ENCODE peak calls at places on chromosomes 11 and 22, in four cellular contexts. F, P, X and T are unnamed samples.

GRCh38 chr11:91209751-91210150 is 986.9 kb upstream of the CHORDC1 start:
- DNase-seq in F (no peak), P (no peak), X (no peak), T (no peak)

GRCh38 chr11:60831501-60832079 is 10.3 kb upstream of the CCDC86 start:
- DNase-seq in P (no peak), F (no peak), X (no peak), T (no peak)

GRCh38 chr11:133618500-133618899 is 86.2 kb upstream of the OPCML start:
- DNase-seq in P (no peak), X (no peak), F (no peak), T (no peak)

GRCh38 chr22:37472418-37473006 is 13.7 kb downstream of the MFNG start:
- DNase-seq in F (peak; percentile 54), X (peak; percentile 46), P (peak; percentile 79), T (no peak)

GRCh38 chr11:128399186-128399585 is 188.2 kb downstream of the ETS1 start:
- DNase-seq in P (no peak), X (no peak), F (no peak), T (peak; percentile 26)

GRCh38 chr11:15170170-15170569 is 55.4 kb downstream of the INSC start:
- DNase-seq in X (peak; percentile 16), F (no peak), P (no peak), T (no peak)

GRCh38 chr22:22076937-22077703 is 94.5 kb upstream of the TOP3B start:
- DNase-seq in X (no peak), P (no peak), F (no peak), T (no peak)

GRCh38 chr11:31809857-31810778 is 1.0 kb downstream of the PAX6 start:
- DNase-seq in F (no peak), X (no peak), P (peak; percentile 61), T (no peak)

GRCh38 chr22:44091021-44091721 is 67.1 kb downstream of the PARVB start:
- DNase-seq in X (peak; percentile 10), F (no peak), P (no peak), T (no peak)

GRCh38 chr11:117818036-117818858 is 6.3 kb downstream of the FXYD2 start:
- DNase-seq in X (no peak), F (peak; percentile 20), P (no peak), T (no peak)

GRCh38 chr11:16788141-16789060 is 50.0 kb downstream of the C11orf58 start:
- DNase-seq in F (peak; percentile 77), P (peak; percentile 83), X (peak; percentile 49), T (no peak)

GRCh38 chr11:128417607-128418324 is 169.6 kb downstream of the ETS1 start:
- DNase-seq in F (no peak), P (no peak), X (no peak), T (no peak)

GRCh38 chr22:46612904-46613605 is 7.1 kb upstream of the GRAMD4 start:
- DNase-seq in X (peak; percentile 35), P (no peak), F (no peak), T (no peak)

GRCh38 chr11:95245038-95245437 is 14.0 kb upstream of the SESN3 start:
- DNase-seq in X (no peak), F (no peak), P (no peak), T (no peak)

GRCh38 chr11:47523491-47524199 is 29.3 kb downstream of the CELF1 start:
- DNase-seq in P (no peak), F (peak; percentile 75), X (peak; percentile 36), T (no peak)

GRCh38 chr11:3134651-3135490 is 30.2 kb downstream of the OSBPL5 start:
- DNase-seq in X (no peak), F (no peak), P (peak; percentile 13), T (no peak)

GRCh38 chr11:110028904-110029303 is 64.3 kb upstream of the ZC3H12C start:
- DNase-seq in F (no peak), P (no peak), X (no peak), T (peak; percentile 53)

GRCh38 chr22:40694409-40694808 is 15.1 kb downstream of the MCHR1 start:
- DNase-seq in X (no peak), P (no peak), F (no peak), T (no peak)

GRCh38 chr11:113119074-113119473 is 157.9 kb downstream of the NCAM1 start:
- DNase-seq in X (no peak), P (no peak), F (no peak), T (no peak)

GRCh38 chr11:19431059-19431398 is 190.3 kb upstream of the E2F8 start:
- DNase-seq in X (no peak), P (no peak), F (no peak), T (no peak)

GRCh38 chr22:44341431-44342346 is 28.9 kb upstream of the SHISAL1 start:
- DNase-seq in X (no peak), P (no peak), F (no peak), T (no peak)

GRCh38 chr22:29780781-29781676 is 13.9 kb downstream of the UQCR10 start:
- DNase-seq in X (peak; percentile 56), F (peak; percentile 89), P (no peak), T (no peak)

GRCh38 chr22:49670610-49671330 is 156.9 kb downstream of the BRD1 start:
- DNase-seq in F (no peak), X (no peak), P (peak; percentile 56), T (no peak)

GRCh38 chr11:67732045-67732787 is 57.8 kb upstream of the ALDH3B2 start:
- DNase-seq in X (no peak), P (peak; percentile 60), F (peak; percentile 24), T (no peak)

GRCh38 chr22:20015187-20015625 is 1.4 kb downstream of the ARVCF start:
- DNase-seq in F (no peak), X (no peak), P (no peak), T (no peak)

GRCh38 chr22:20014526-20015186 is 2.0 kb downstream of the ARVCF start:
- DNase-seq in P (no peak), X (no peak), F (no peak), T (no peak)

GRCh38 chr22:20017622-20017958 is 967 bp upstream of the ARVCF start:
- DNase-seq in X (no peak), F (no peak), P (no peak), T (no peak)

GRCh38 chr22:20016734-20017621 is at the start of gene ARVCF:
- DNase-seq in P (peak; percentile 94), X (peak; percentile 81), F (peak; percentile 100), T (no peak)

GRCh38 chr22:20015971-20016733 is 471 bp downstream of the ARVCF start:
- DNase-seq in F (peak; percentile 67), X (peak; percentile 27), P (peak; percentile 69), T (no peak)
- TF ChIP-seq NR2C2 in F (no peak), X (no peak), P (no peak), T (no peak)

GRCh38 chr22:28442264-28442950 is 237.2 kb downstream of the TTC28 start:
- DNase-seq in P (peak; percentile 85), X (peak; percentile 74), F (peak; percentile 87), T (no peak)

GRCh38 chr22:28441720-28442263 is 237.8 kb downstream of the TTC28 start:
- DNase-seq in X (peak; percentile 73), P (no peak), F (no peak), T (no peak)

GRCh38 chr22:28444659-28445058 is 235.0 kb downstream of the TTC28 start:
- DNase-seq in X (no peak), F (no peak), P (no peak), T (no peak)

GRCh38 chr22:28440517-28441366 is 238.9 kb downstream of the TTC28 start:
- DNase-seq in P (no peak), X (no peak), F (no peak), T (no peak)

GRCh38 chr22:28442951-28443876 is 236.4 kb downstream of the TTC28 start:
- DNase-seq in P (peak; percentile 58), X (peak; percentile 20), F (no peak), T (no peak)
- TF ChIP-seq NR2C2 in P (no peak), X (no peak), F (no peak), T (no peak)

DNA sequence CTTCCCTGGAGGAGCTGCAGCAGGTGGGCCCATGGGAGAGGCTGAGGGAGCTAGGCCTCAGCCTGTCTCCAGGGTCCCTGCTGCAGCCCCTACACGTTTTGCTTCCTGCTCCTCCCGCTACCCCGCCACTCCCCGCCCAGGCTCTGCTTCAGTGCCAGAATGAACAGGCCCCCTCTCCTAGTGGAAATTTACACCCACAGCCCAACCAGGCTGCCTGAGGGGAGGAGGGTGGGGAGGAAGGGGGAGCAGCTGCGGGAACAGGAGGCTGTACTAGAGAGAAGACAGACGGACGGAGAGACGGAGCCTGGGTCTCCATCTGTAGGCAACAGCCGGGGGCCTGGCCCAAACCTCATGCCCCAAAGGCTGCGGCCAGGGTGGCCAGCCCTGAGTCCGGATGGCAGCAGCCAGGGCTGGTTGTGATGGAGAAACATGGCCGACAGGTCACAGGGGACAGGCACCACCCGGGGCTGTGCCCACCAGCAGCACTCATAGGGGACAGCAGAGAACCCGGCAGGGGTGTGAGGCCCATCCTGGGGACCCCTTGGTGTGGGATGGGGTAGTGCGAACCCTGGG is 20.6 kb downstream of the FLRT1 start:
- DNase-seq in X (no peak), P (no peak), F (no peak), T (no peak)
- TF ChIP-seq NR2C2 in X (no peak), P (no peak), F (no peak), T (no peak)

GRCh38 chr11:111665779-111666178 is 63.5 kb downstream of the SIK2 start:
- DNase-seq in F (peak; percentile 22), X (peak; percentile 44), P (peak; percentile 16), T (no peak)

GRCh38 chr11:111660822-111661221 is 58.6 kb downstream of the SIK2 start:
- DNase-seq in X (no peak), F (no peak), P (no peak), T (no peak)

GRCh38 chr11:111659201-111659600 is 57.0 kb downstream of the SIK2 start:
- DNase-seq in F (no peak), P (no peak), X (no peak), T (no peak)

GRCh38 chr11:111668980-111669379 is 66.7 kb downstream of the SIK2 start:
- DNase-seq in F (no peak), P (no peak), X (no peak), T (no peak)

DNA sequence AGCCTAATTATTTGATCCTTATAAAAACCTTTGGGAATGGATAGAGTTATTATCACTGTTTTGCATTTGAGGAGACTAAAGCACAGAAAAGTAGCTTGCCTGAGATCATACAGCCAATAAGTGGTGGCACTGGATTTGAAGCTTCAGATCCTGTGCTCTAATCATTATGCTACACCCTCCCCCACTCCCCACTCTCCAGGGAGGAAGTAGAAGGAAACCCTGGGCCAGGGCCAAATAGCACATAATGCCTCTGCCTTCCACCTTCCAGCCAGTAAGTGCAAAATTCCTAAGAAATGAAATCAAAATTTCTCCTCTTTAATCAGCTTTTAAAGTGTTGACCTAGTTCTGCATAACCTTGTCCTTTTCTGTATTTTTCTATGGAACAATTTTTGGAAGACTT is 61.6 kb downstream of the SIK2 start:
- DNase-seq in X (no peak), F (peak; percentile 9), P (no peak), T (no peak)
- TF ChIP-seq NR2C2 in X (no peak), F (no peak), P (no peak), T (no peak)

GRCh38 chr11:111419181-111419580 is 40.1 kb upstream of the POU2AF1 start:
- DNase-seq in X (no peak), P (no peak), F (no peak), T (no peak)

GRCh38 chr11:111416231-111416960 is 37.3 kb upstream of the POU2AF1 start:
- DNase-seq in X (no peak), P (no peak), F (no peak), T (no peak)

GRCh38 chr11:111418436-111418787 is 39.3 kb upstream of the POU2AF1 start:
- DNase-seq in P (no peak), F (no peak), X (no peak), T (no peak)

GRCh38 chr11:111417011-111417765 is 38.1 kb upstream of the POU2AF1 start:
- DNase-seq in X (peak; percentile 80), F (no peak), P (no peak), T (peak; percentile 96)

GRCh38 chr11:111417766-111418435 is 38.8 kb upstream of the POU2AF1 start:
- DNase-seq in P (no peak), X (no peak), F (no peak), T (peak; percentile 96)
- TF ChIP-seq NR2C2 in P (no peak), X (no peak), F (no peak), T (no peak)